ENCODE peak calls at places on chromosome 11, in six cellular contexts. I is heart left ventricle, D is sigmoid colon, W is left ventricle myocardium inferior, Y is GM23338, A is fibroblast of lung. N is an unnamed sample. For H3K4me1 and H3K36me3, the result is how much of the 10 kb centered on the place peaks cover.

GRCh38 chr11:119538748-119539147 is 115.8 kb upstream of the THY1 start:
- DNase-seq in A (no peak), I (no peak), Y (no peak), W (no peak), D (no peak), N (no peak)

GRCh38 chr11:61294717-61295595 is at the start of gene VWCE:
- DNase-seq in D (peak), A (peak), Y (peak), W (peak), I (peak), N (peak)

GRCh38 chr11:65429724-65430405 is 7.3 kb downstream of the NEAT1 start:
- DNase-seq in D (peak), Y (peak), A (peak), I (no peak), W (peak), N (peak)

GRCh38 chr11:46421257-46421880 is 29.8 kb upstream of the CHRM4 start:
- DNase-seq in D (no peak), I (peak), A (no peak), Y (no peak), W (no peak), N (no peak)

GRCh38 chr11:12775955-12776354 is 101.7 kb downstream of the TEAD1 start:
- DNase-seq in Y (no peak), I (no peak), D (no peak), A (no peak), W (no peak), N (no peak)

GRCh38 chr11:47333526-47333845 is 19.0 kb downstream of the MYBPC3 start:
- DNase-seq in D (no peak), Y (no peak), A (no peak), W (no peak), I (no peak), N (no peak)

GRCh38 chr11:10930224-10930960 is 72.5 kb upstream of the ZBED5 start:
- DNase-seq in W (no peak), I (no peak), D (no peak), Y (peak), A (peak), N (peak)

GRCh38 chr11:133893381-133893780 is 48.1 kb upstream of the SPATA19 start:
- DNase-seq in W (no peak), D (peak), Y (no peak), I (peak), A (no peak), N (peak)

GRCh38 chr11:40405614-40406013 is 1053.8 kb downstream of the LRRC4C start:
- DNase-seq in I (no peak), Y (no peak), D (no peak), W (no peak), A (no peak), N (no peak)

GRCh38 chr11:130913268-130913667 is 3.0 kb downstream of the SNX19 start:
- DNase-seq in I (no peak), W (no peak), Y (no peak), D (no peak), A (no peak), N (no peak)

GRCh38 chr11:12186683-12187082 is 76.3 kb downstream of the MICAL2 start:
- DNase-seq in Y (no peak), I (no peak), D (no peak), W (no peak), A (no peak), N (no peak)

GRCh38 chr11:130999992-131000770 is 83.9 kb upstream of the SNX19 start:
- DNase-seq in W (no peak), D (no peak), Y (no peak), A (peak), I (no peak), N (no peak)

GRCh38 chr11:61477734-61478148 is 30.8 kb upstream of the LRRC10B start:
- DNase-seq in I (peak), A (no peak), W (peak), D (peak), Y (peak), N (peak)

GRCh38 chr11:19673924-19674390 is 38.7 kb upstream of the NAV2 start:
- DNase-seq in A (peak), D (peak), Y (peak), I (peak), W (peak), N (peak)

GRCh38 chr11:18671246-18671645 is 27.3 kb upstream of the TMEM86A start:
- DNase-seq in I (no peak), Y (no peak), W (no peak), A (no peak), D (no peak), N (no peak)

GRCh38 chr11:119093951-119094815 is 7.5 kb downstream of the DPAGT1 start:
- DNase-seq in Y (peak), W (no peak), D (no peak), A (peak), I (no peak), N (peak)

GRCh38 chr11:3786781-3787428 is 10.4 kb downstream of the NUP98 start:
- DNase-seq in Y (no peak), D (no peak), W (no peak), I (no peak), A (peak), N (no peak)

GRCh38 chr11:3781423-3781822 is 15.9 kb downstream of the NUP98 start:
- DNase-seq in A (peak), D (no peak), I (no peak), W (no peak), Y (no peak), N (no peak)

DNA sequence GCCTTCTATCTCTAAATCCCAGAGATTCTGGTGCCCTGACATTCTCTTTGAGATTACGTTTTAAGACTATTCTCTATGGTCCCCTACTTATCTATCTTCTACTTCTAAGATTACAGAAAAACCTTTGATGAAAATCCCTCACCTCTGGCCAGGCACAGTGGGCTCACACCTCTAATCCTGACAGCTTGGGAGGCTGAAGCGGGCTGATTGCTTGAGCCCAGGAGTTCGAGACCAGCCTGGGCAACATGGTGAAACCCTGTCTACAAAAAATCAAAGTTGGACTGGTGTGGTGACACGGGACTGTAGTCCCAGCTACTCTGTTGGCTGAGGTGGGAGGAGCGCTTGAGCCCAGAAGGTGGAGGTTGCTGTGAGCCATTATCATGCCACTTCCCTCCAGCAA is 14.4 kb downstream of the NUP98 start:
- DNase-seq in W (no peak), Y (no peak), A (no peak), I (no peak), D (no peak), N (no peak)
- H3K4me1 ChIP-seq in W (under half), Y (under half), A (under half), I (under half), D (under half), N (under half)

DNA sequence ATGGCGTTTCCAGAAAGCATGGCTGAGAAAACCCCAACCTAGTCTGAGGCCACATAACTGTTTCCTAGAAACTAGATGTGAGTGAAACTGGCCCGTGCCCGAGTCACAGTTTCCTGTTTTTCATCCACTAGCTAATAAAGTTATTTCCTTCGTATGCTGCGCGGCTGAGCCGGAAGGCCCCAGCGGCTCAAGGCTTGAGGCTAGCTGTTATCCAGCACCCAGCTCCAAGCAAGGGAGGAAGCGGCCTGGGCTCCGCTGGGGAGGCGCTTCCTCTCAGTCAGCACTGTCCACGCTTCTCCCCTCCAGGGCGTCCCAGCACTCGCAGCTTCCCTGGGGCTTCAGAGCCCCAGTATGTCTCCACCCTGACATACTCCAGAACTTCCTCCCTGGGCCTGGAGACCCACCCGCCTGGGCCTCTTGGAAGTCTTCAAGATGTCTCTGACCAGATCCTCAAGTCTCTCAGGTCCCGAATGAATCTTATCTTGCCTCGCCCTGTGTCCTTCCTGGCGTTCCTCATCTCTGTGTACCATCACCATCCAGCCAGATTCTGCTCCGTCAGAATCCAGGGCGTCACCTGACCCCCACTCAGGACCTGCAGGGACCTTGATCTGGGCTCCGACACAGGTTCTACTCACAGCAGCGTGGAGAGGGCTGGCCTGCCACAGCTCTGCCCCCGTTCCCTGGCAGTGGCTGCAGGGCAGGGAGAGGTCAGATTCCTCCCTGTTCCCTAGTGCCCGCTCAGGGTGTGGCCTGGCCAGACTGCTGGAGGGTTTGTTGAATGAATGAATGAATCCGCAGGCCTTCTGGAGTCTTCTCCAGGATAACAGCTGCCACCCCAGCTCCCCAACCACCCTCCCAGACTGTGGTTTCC is 81.9 kb downstream of the LRRC32 start:
- DNase-seq in D (peak), I (peak), W (peak), A (no peak), Y (no peak), N (no peak)
- H3K27ac ChIP-seq in D (peak), I (peak), W (peak), A (no peak), Y (no peak), N (peak)

DNA sequence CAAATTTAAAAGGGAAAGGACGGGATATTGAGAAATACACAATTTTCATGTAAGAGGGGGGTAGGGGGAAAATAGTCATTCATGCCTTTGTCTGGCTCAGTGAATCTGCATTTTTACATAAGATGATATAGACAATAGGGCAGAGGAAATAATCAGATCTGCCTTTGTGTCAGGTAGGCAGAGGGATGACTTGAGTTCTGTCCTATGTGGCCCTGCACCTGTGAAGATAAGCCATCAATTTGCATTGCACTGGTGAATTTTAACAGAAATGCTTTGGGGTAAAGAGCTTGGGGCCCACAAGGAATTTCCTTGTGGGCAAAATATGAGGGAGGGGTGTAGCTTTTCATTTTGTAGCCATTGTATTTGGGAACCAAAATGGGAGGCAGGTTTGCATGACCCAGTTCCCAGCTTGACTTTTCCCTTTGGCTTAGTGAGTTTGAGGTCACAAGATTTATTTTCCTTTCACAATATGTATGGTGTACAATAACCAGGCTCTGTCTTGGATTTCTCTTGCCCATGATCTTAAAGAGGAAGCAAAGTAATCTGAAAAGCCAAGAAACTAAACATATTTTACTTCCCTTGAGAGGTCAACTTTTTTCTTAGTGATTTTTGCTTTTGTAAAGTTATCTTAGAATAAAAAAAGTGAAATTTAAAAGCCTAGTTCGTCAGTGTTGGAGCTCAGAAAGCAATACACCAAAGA is 77.7 kb upstream of the SORL1 start:
- DNase-seq in Y (no peak), D (no peak), I (no peak), W (no peak), A (no peak), N (no peak)
- H3K36me3 ChIP-seq in Y (under half), D (under half), I (under half), W (under half), A (under half), N (under half)

GRCh38 chr11:68351450-68352275 is 39.3 kb downstream of the LRP5 start:
- DNase-seq in A (no peak), W (no peak), I (no peak), Y (peak), D (no peak), N (no peak)

GRCh38 chr11:68349461-68350249 is 37.3 kb downstream of the LRP5 start:
- DNase-seq in A (no peak), Y (no peak), W (no peak), D (no peak), I (no peak), N (no peak)

GRCh38 chr11:68353118-68353517 is 40.7 kb downstream of the LRP5 start:
- DNase-seq in A (no peak), D (no peak), I (no peak), Y (no peak), W (no peak), N (no peak)

GRCh38 chr11:68352591-68352990 is 40.2 kb downstream of the LRP5 start:
- DNase-seq in Y (no peak), W (no peak), A (no peak), D (no peak), I (no peak), N (no peak)

GRCh38 chr11:68350759-68351449 is 38.5 kb downstream of the LRP5 start:
- DNase-seq in I (no peak), D (no peak), A (no peak), W (no peak), Y (no peak), N (no peak)
- H3K4me1 ChIP-seq in I (half or more), D (half or more), A (under half), W (half or more), Y (under half), N (under half)

GRCh38 chr11:63766501-63767270 is 1.9 kb downstream of the ZFTA start:
- DNase-seq in D (no peak), Y (no peak), A (no peak), I (peak), W (no peak), N (no peak)

GRCh38 chr11:63765688-63766241 is 2.8 kb downstream of the ZFTA start:
- DNase-seq in I (no peak), D (no peak), A (no peak), W (no peak), Y (peak), N (no peak)

GRCh38 chr11:63764201-63764711 is 4.3 kb downstream of the ZFTA start:
- DNase-seq in Y (no peak), A (no peak), D (peak), I (peak), W (peak), N (no peak)

GRCh38 chr11:63763506-63764200 is 4.9 kb downstream of the ZFTA start:
- DNase-seq in W (peak), D (peak), A (no peak), Y (peak), I (peak), N (no peak)

GRCh38 chr11:63764712-63765631 is 3.6 kb downstream of the ZFTA start:
- DNase-seq in A (no peak), D (no peak), I (no peak), W (no peak), Y (peak), N (peak)
- H3K27ac ChIP-seq in A (no peak), D (peak), I (no peak), W (peak), Y (peak), N (no peak)

DNA sequence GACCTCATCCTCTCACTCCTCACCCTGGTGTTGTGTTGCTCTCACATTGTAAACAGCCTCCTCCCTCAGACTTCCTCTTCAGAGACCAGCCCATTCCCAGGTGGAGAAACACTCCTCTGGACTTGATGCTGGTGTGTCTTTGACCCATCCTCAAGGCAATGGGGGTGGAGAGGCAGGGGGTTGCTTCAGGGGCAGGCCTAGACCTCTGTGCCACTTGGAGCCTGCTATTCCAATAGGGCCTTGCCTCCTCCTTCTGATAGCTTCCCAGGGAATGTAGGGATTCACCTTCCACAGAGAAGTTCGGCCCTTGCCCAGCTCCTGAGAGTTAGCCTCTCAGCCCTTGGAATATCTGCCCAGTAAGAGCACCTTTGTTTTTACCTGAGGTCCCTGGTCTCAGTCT is 606.6 kb upstream of the CADM1 start:
- DNase-seq in I (no peak), D (no peak), W (no peak), A (no peak), Y (no peak), N (no peak)
- H3K36me3 ChIP-seq in I (under half), D (under half), W (under half), A (under half), Y (under half), N (under half)

DNA sequence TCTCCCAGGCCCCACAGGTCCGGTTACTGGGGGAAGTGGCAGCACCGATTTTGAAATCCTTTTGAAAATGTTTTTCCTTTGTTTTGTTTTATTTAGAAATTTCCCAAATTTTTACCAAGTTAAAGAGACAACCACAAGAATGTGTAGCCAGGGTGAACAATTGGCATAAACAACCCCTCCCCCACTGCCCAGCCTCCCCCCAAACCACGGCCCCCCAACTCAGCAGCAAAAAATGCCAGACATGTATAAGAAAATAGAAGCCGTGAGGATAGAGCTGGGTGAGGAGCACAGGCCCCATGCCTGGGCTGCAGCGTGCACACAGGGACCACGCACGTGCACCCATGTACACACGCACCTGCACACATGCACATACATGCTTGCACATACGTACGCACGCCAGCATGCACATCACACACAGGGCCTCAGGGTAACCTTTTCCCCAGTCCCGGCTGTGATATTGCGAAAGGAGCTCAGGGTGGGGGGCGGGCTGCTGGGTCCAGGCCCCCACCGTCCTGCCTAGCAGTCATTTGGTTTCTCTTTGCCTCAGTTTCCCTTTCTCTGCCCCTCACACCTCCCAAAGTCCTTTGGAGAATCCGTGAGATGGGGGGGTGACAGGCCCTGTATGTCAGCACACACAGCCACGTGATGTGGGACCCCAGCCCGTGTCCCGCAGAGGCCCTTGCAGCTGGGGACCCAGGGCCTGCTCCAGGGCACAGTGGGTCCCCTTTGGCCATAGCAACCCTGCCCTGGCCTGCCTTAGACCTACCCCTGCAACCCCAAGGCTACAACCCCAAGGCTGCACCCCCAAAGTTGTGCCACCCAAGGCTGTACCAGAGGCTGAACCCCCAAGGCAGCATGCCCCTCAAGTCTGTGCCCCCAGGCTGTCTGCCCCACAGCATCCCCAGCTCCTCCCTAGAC is 42.9 kb downstream of the IGF2 start:
- DNase-seq in Y (no peak), D (peak), A (peak), W (no peak), I (no peak), N (no peak)
- H3K4me1 ChIP-seq in Y (under half), D (under half), A (under half), W (half or more), I (under half), N (under half)

DNA sequence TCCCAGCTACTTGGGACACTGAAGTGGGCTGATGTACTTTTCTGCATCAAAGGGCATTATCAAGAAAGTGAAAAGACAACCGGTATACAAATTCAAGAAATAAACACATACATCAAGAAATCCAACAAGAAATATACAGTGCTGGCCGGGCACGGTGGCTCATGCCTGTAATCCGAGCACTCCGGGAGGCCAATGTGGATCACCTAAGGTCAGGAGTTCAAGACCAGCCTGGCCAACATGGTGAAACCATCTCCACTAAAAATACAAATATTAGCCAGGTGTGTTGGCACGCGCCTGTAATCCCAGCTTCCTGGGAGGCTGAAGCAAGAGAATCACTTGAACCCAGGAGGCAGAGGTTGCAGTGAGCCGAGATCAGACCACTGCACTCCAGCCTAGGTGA is 9.5 kb downstream of the USP28 start:
- DNase-seq in D (no peak), Y (no peak), W (no peak), I (no peak), A (no peak), N (no peak)
- H3K27ac ChIP-seq in D (no peak), Y (no peak), W (peak), I (peak), A (no peak), N (no peak)

GRCh38 chr11:244376-244775 is 7.6 kb downstream of the PSMD13 start:
- DNase-seq in D (no peak), W (no peak), Y (no peak), A (no peak), I (no peak), N (no peak)
- H3K36me3 ChIP-seq in D (half or more), W (half or more), Y (under half), A (under half), I (half or more), N (under half)

DNA sequence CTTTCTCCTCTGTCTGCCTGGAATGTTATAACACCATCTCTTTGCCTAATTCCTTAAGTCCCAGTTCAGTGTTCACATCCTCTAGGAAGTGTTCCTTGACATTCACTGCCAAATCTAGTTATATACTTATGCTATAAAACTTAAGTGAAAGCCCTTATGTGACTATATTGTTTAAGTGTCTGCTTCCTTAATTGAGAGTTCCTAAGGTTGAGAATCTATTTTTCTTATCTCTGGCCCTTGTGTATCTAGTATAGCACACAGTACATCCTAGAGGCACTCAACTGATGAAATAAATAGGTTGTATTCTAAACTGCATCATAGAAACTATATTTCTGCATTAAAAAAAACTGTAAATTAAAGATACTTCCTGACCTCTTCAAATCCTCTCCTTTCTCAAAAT is 16.9 kb downstream of the KMT5B start:
- DNase-seq in D (no peak), A (no peak), I (no peak), Y (no peak), W (no peak), N (no peak)
- H3K4me1 ChIP-seq in D (half or more), A (under half), I (half or more), Y (under half), W (half or more), N (under half)

N was measured in testis.